ENCODE peak calls at places on chromosomes 3 and 15, in five cellular contexts. H is GM20000, X is upper lobe of right lung, S is epithelial cell of esophagus, I is colonic mucosa. M is an unnamed sample.

GRCh38 chr15:71742964-71743363 is 67.4 kb upstream of the NR2E3 start:
- DNase-seq in S (no peak), H (no peak), X (no peak), I (no peak), M (no peak)

GRCh38 chr3:8204846-8205624 is 296.6 kb upstream of the LMCD1 start:
- DNase-seq in I (no peak), S (peak; percentile 94), H (no peak), X (no peak), M (no peak)

GRCh38 chr3:112463250-112463649 is 36.0 kb downstream of the BTLA start:
- DNase-seq in S (no peak), I (no peak), H (no peak), X (no peak), M (no peak)

GRCh38 chr3:48516571-48516970 is 12.6 kb upstream of the SHISA5 start:
- DNase-seq in X (no peak), H (no peak), I (no peak), S (no peak), M (no peak)

GRCh38 chr3:98732239-98733054 is 30.7 kb upstream of the ST3GAL6 start:
- DNase-seq in X (peak; percentile 82), H (peak; percentile 69), I (peak; percentile 43), S (peak; percentile 52), M (no peak)

GRCh38 chr3:39255503-39256325 is 24.1 kb downstream of the CX3CR1 start:
- DNase-seq in X (no peak), S (peak; percentile 31), I (no peak), H (peak; percentile 73), M (no peak)

GRCh38 chr3:42265059-42265991 is 660 bp downstream of the CCK start:
- DNase-seq in X (no peak), S (no peak), H (no peak), I (no peak), M (no peak)

GRCh38 chr3:56787784-56788256 is 13.9 kb downstream of the ARHGEF3 start:
- DNase-seq in I (no peak), X (no peak), H (peak; percentile 22), S (no peak), M (no peak)

GRCh38 chr3:43080726-43081568 is 24.9 kb downstream of the POMGNT2 start:
- DNase-seq in S (no peak), X (no peak), H (no peak), I (no peak), M (no peak)

GRCh38 chr15:32646304-32646703 is 4.8 kb downstream of the SCG5 start:
- DNase-seq in I (no peak), H (no peak), S (no peak), X (no peak), M (no peak)

GRCh38 chr3:43690400-43691119 is at the start of gene ABHD5:
- DNase-seq in X (peak; percentile 95), S (peak; percentile 98), I (peak; percentile 89), H (peak; percentile 96), M (peak; percentile 57)

GRCh38 chr3:38998086-38998485 is 53.7 kb downstream of the SCN11A start:
- DNase-seq in H (no peak), X (no peak), I (no peak), S (no peak), M (no peak)

GRCh38 chr3:59320080-59320479 is 270.3 kb upstream of the CFAP20DC start:
- DNase-seq in S (peak; percentile 9), H (no peak), X (no peak), I (no peak), M (no peak)

GRCh38 chr3:135929670-135930069 is 35.9 kb upstream of the PPP2R3A start:
- DNase-seq in I (no peak), X (no peak), H (no peak), S (no peak), M (no peak)

GRCh38 chr3:41682996-41683395 is 278.9 kb downstream of the ULK4 start:
- DNase-seq in X (no peak), H (no peak), I (no peak), S (peak; percentile 4), M (no peak)

GRCh38 chr3:125087768-125088391 is 32.1 kb upstream of the HEG1 start:
- DNase-seq in H (no peak), X (no peak), I (no peak), S (no peak), M (no peak)

GRCh38 chr3:78754066-78754743 is 1013.6 kb downstream of the ROBO1 start:
- DNase-seq in H (no peak), I (no peak), S (peak; percentile 59), X (no peak), M (no peak)

GRCh38 chr3:110533089-110533488 is 538.5 kb upstream of the NECTIN3 start:
- DNase-seq in X (no peak), H (no peak), I (no peak), S (peak; percentile 6), M (no peak)

GRCh38 chr3:106183762-106184391 is 315.1 kb upstream of the CBLB start:
- DNase-seq in I (no peak), S (peak; percentile 93), H (no peak), X (no peak), M (no peak)

GRCh38 chr3:6600237-6600636 is 260.7 kb upstream of the GRM7 start:
- DNase-seq in X (no peak), I (no peak), S (no peak), H (no peak), M (no peak)

GRCh38 chr3:64561503-64561810 is 126.3 kb downstream of the ADAMTS9 start:
- DNase-seq in X (no peak), I (no peak), S (no peak), H (no peak), M (no peak)

GRCh38 chr15:82051664-82052063 is 5.8 kb upstream of the MEX3B start:
- DNase-seq in X (no peak), S (no peak), H (no peak), I (no peak), M (no peak)

GRCh38 chr3:171251842-171252241 is 208.4 kb downstream of the TNIK start:
- DNase-seq in S (no peak), X (no peak), I (no peak), H (no peak), M (no peak)

GRCh38 chr3:172119266-172119957 is 80.0 kb downstream of the FNDC3B start:
- DNase-seq in H (no peak), I (no peak), X (no peak), S (no peak), M (no peak)

GRCh38 chr15:83210619-83211018 is 3.0 kb upstream of the HDGFL3 start:
- DNase-seq in H (no peak), X (no peak), I (no peak), S (peak; percentile 96), M (no peak)

DNA sequence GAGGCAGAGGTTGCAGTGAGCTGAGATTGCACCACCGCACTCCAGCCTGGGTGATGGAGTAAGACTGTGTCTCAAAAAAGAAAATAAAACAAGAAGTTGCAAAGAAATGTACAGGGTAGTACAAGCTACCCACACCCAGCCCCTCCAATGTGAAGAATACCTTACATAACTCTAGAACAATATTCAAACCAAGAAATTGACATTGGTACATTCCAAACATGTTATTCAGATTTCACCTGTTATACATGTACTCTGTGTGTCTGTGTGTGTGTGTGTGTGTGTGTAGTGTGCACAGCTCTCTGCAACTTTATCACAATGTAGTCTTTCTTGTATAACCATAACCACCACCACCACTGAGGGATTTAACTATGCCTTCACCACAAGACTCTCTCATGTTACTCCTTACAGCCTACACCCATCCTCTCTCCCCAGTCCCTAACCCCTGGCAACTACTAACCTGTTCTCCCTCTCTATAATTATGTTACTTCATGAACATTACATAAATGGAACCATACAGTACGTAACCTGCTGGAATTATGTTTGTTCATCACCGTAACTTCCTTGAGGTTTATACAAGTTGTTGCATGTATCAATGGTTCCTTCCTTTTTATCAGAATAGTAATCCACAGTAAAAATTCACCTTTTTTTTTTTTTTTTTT is 16.2 kb upstream of the TJP1 start:
- DNase-seq in X (no peak), I (no peak), S (peak; percentile 88), H (no peak), M (no peak)
- TF ChIP-seq CTCF in X (no peak), I (no peak), S (no peak), H (no peak), M (no peak)

DNA sequence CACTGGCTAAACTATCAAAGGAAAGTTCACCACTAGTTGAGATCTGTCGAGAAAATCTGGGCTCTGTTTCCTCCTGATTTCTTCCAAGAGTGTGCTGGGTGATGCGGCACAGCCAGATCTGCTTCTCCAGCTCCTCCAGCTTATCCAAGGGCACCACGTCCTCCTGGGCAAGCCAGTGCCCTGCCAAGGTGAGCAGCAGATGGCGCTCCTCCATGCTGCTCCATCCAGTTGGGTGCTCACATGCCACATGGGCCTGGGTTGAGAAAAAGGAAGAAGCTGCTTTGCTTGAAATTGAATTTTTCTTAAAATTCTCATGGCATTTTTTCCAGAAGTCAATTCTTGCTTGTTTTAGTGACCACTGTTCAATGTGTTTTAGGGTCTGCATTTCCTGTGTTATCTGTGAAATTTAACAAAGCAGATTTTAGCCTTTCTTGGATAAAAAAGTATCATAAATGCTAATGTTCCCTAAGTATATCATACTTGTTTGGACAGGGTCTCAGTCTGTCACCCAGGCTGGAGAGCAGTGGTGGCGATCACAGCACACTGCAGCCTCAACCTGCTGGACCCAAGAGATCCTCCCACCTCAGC is 47.3 kb downstream of the EIF3J start:
- DNase-seq in S (peak; percentile 65), X (peak; percentile 70), I (peak; percentile 47), H (no peak), M (no peak)
- TF ChIP-seq CTCF in S (peak; percentile 72), X (peak; percentile 44), I (peak; percentile 52), H (peak; percentile 36), M (no peak)

GRCh38 chr3:107578523-107578922 is 55.8 kb downstream of the BBX start:
- DNase-seq in H (no peak), S (no peak), I (no peak), X (no peak), M (no peak)
- TF ChIP-seq CTCF in H (no peak), S (no peak), I (no peak), X (no peak), M (no peak)

GRCh38 chr3:13207975-13208705 is 134.9 kb upstream of the IQSEC1 start:
- DNase-seq in X (no peak), I (no peak), H (no peak), S (no peak), M (no peak)

GRCh38 chr3:13208706-13209295 is 135.6 kb upstream of the IQSEC1 start:
- DNase-seq in H (no peak), I (no peak), X (no peak), S (no peak), M (no peak)

GRCh38 chr3:13210221-13210975 is 137.2 kb upstream of the IQSEC1 start:
- DNase-seq in S (no peak), X (peak; percentile 46), H (no peak), I (no peak), M (no peak)

GRCh38 chr3:13207578-13207922 is 134.3 kb upstream of the IQSEC1 start:
- DNase-seq in S (no peak), I (no peak), X (peak; percentile 59), H (no peak), M (no peak)

GRCh38 chr3:13209334-13209733 is 136.1 kb upstream of the IQSEC1 start:
- DNase-seq in I (no peak), H (no peak), S (no peak), X (peak; percentile 45), M (no peak)
- TF ChIP-seq CTCF in I (no peak), H (no peak), S (no peak), X (no peak), M (no peak)

GRCh38 chr3:168511428-168512014 is 415.8 kb upstream of the GOLIM4 start:
- DNase-seq in H (peak; percentile 7), X (no peak), I (no peak), S (peak; percentile 27), M (no peak)
- TF ChIP-seq CTCF in H (peak; percentile 47), X (peak; percentile 34), I (peak; percentile 28), S (peak; percentile 52), M (no peak)

GRCh38 chr15:34358367-34358766 is 8.6 kb downstream of the LPCAT4 start:
- DNase-seq in I (no peak), H (no peak), S (peak; percentile 46), X (no peak), M (no peak)
- TF ChIP-seq CTCF in I (no peak), H (no peak), S (peak; percentile 38), X (no peak), M (no peak)